ENCODE peak calls at places on chromosomes 6 and 20, in five cellular contexts. Y is pancreas, D is tibial artery, L is progenitor cell of endocrine pancreas, Z is IMR-90. A is an unnamed sample.

GRCh38 chr6:94562846-94563245 is 1014.5 kb upstream of the MANEA start:
- DNase-seq in Y (no peak), D (no peak), L (no peak), Z (no peak), A (no peak)

GRCh38 chr6:9025796-9026195 is 590.5 kb upstream of the SLC35B3 start:
- DNase-seq in Y (no peak), D (no peak), L (no peak), Z (no peak), A (no peak)

GRCh38 chr6:148335582-148335981 is 7.1 kb upstream of the SASH1 start:
- DNase-seq in Y (no peak), D (no peak), L (no peak), Z (peak), A (no peak)

GRCh38 chr6:82989891-82990290 is 75.8 kb downstream of the UBE3D start:
- DNase-seq in Y (no peak), D (no peak), L (no peak), Z (no peak), A (no peak)

GRCh38 chr6:57301755-57302154 is 15.7 kb upstream of the PRIM2 start:
- DNase-seq in Y (no peak), D (no peak), L (no peak), Z (no peak), A (no peak)

GRCh38 chr6:13428528-13429405 is 58.6 kb downstream of the GFOD1 start:
- DNase-seq in Y (no peak), D (no peak), L (no peak), Z (no peak), A (no peak)

GRCh38 chr6:16337280-16337975 is 99.0 kb downstream of the GMPR start:
- DNase-seq in Y (peak), D (peak), L (no peak), Z (peak), A (peak)

GRCh38 chr6:47047479-47048411 is 5.6 kb upstream of the ADGRF1 start:
- DNase-seq in Y (no peak), D (peak), L (peak), Z (peak), A (no peak)

GRCh38 chr20:64105846-64106434 is 1.4 kb downstream of the NPBWR2 start:
- DNase-seq in Y (no peak), D (no peak), L (no peak), Z (no peak), A (peak)

GRCh38 chr6:71486466-71486865 is 197.9 kb downstream of the OGFRL1 start:
- DNase-seq in Y (no peak), D (no peak), L (no peak), Z (peak), A (no peak)

GRCh38 chr6:45548657-45549515 is 171.2 kb upstream of the SUPT3H start:
- DNase-seq in Y (no peak), D (no peak), L (no peak), Z (peak), A (no peak)

GRCh38 chr20:17910828-17911294 is 57.7 kb downstream of the SNX5 start:
- DNase-seq in Y (no peak), D (peak), L (no peak), Z (peak), A (no peak)

GRCh38 chr6:43308990-43309477 is 408 bp upstream of the CRIP3 start:
- DNase-seq in Y (no peak), D (no peak), L (no peak), Z (no peak), A (no peak)

GRCh38 chr20:25306991-25307903 is 59.4 kb downstream of the PYGB start:
- DNase-seq in Y (no peak), D (no peak), L (no peak), Z (no peak), A (no peak)

GRCh38 chr6:77030929-77031674 is 432.2 kb downstream of the HTR1B start:
- DNase-seq in Y (no peak), D (no peak), L (no peak), Z (no peak), A (no peak)

GRCh38 chr6:135458051-135458450 is 39.5 kb downstream of the AHI1 start:
- DNase-seq in Y (no peak), D (peak), L (no peak), Z (no peak), A (no peak)

GRCh38 chr6:34284563-34285545 is 36.0 kb upstream of the SMIM29 start:
- DNase-seq in Y (no peak), D (peak), L (no peak), Z (peak), A (no peak)

GRCh38 chr6:46324706-46325105 is 153.9 kb upstream of the ENPP5 start:
- DNase-seq in Y (no peak), D (no peak), L (no peak), Z (no peak), A (no peak)

GRCh38 chr6:32082951-32083350 is 26.2 kb downstream of the TNXB start:
- DNase-seq in Y (no peak), D (peak), L (no peak), Z (no peak), A (peak)

GRCh38 chr6:83378621-83379388 is 52.0 kb downstream of the ME1 start:
- DNase-seq in Y (no peak), D (no peak), L (no peak), Z (peak), A (no peak)

GRCh38 chr6:148445116-148445515 is 102.5 kb downstream of the SASH1 start:
- DNase-seq in Y (no peak), D (no peak), L (no peak), Z (no peak), A (no peak)

GRCh38 chr6:165615629-165616028 is 47.4 kb downstream of the PDE10A start:
- DNase-seq in Y (no peak), D (no peak), L (no peak), Z (peak), A (no peak)

GRCh38 chr6:89145461-89145961 is 344 bp upstream of the PM20D2 start:
- DNase-seq in Y (no peak), D (no peak), L (no peak), Z (peak), A (no peak)

GRCh38 chr6:134517863-134518262 is 200.0 kb upstream of the SGK1 start:
- DNase-seq in Y (no peak), D (no peak), L (no peak), Z (no peak), A (no peak)

GRCh38 chr6:83514877-83515466 is 2.6 kb downstream of the PRSS35 start:
- DNase-seq in Y (no peak), D (no peak), L (peak), Z (peak), A (no peak)

GRCh38 chr20:54123587-54124180 is 50.1 kb downstream of the CYP24A1 start:
- DNase-seq in Y (peak), D (no peak), L (peak), Z (peak), A (peak)

GRCh38 chr20:62831361-62831788 is 14.5 kb downstream of the COL9A3 start:
- DNase-seq in Y (peak), D (no peak), L (no peak), Z (no peak), A (no peak)

GRCh38 chr6:84774174-84775158 is 10.1 kb upstream of the TBX18 start:
- DNase-seq in Y (peak), D (peak), L (peak), Z (no peak), A (no peak)

GRCh38 chr6:130575971-130576370 is 210.2 kb downstream of the TMEM200A start:
- DNase-seq in Y (no peak), D (no peak), L (no peak), Z (no peak), A (no peak)

GRCh38 chr6:163094881-163095280 is 319.6 kb upstream of the QKI start:
- DNase-seq in Y (no peak), D (no peak), L (no peak), Z (no peak), A (no peak)

GRCh38 chr6:143822584-143823024 is 20.5 kb upstream of the LTV1 start:
- DNase-seq in Y (no peak), D (no peak), L (no peak), Z (peak), A (no peak)

GRCh38 chr6:43699564-43700186 is 12.1 kb upstream of the MRPS18A start:
- DNase-seq in Y (no peak), D (no peak), L (no peak), Z (peak), A (no peak)

GRCh38 chr20:2174067-2174466 is 72.4 kb downstream of the STK35 start:
- DNase-seq in Y (no peak), D (no peak), L (no peak), Z (no peak), A (no peak)

GRCh38 chr20:2171266-2171790 is 69.7 kb downstream of the STK35 start:
- DNase-seq in Y (no peak), D (no peak), L (no peak), Z (no peak), A (no peak)

GRCh38 chr20:2172305-2173175 is 70.9 kb downstream of the STK35 start:
- DNase-seq in Y (peak), D (peak), L (peak), Z (peak), A (peak)

GRCh38 chr20:2169456-2170088 is 67.9 kb downstream of the STK35 start:
- DNase-seq in Y (no peak), D (no peak), L (no peak), Z (no peak), A (no peak)

GRCh38 chr20:2173186-2173585 is 71.6 kb downstream of the STK35 start:
- DNase-seq in Y (no peak), D (no peak), L (no peak), Z (no peak), A (no peak)
- TF ChIP-seq CTCF in Y (no peak), D (no peak), L (no peak), Z (no peak), A (no peak)

DNA sequence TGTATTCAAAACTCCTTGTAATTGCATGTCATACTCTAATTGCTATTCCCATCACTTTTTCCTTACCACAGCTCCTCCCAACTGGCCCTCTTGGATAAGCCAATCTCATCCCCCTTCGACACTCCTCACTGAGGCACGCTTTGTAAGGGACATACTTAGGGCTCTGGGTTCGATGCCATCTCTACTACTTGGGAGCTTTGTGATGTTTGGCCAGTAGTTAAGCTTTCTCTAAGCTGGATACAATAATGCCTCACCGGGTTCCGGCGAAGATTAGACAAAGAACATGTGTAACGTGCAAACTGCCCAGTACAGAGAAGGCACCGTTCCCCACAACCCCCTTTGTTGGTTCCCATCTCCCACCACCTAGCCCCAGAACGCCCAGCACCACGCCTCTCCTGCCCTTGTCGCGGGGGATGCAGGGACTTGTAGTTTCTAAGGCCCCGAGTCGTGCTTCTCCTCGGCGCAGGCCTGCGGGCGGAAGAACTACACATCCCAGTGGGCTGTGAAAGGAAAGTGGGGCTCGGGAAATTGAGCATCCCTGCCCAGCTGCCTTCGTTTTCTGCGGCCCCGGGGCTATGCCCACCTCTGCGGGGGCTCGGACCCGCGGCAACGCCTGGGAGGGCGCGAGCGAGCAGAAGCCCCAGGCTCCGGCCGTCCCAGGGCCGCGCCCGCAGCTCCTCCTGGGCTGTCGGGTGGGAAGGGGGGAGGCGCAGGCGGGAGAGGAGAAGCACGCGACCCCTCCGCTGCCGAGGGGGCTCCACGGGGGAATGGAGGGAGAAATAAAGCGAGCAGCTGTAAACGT is 1.1 kb upstream of the ZDHHC14 start:
- DNase-seq in Y (peak), D (peak), L (peak), Z (peak), A (peak)
- TF ChIP-seq CTCF in Y (no peak), D (no peak), L (no peak), Z (no peak), A (no peak)

DNA sequence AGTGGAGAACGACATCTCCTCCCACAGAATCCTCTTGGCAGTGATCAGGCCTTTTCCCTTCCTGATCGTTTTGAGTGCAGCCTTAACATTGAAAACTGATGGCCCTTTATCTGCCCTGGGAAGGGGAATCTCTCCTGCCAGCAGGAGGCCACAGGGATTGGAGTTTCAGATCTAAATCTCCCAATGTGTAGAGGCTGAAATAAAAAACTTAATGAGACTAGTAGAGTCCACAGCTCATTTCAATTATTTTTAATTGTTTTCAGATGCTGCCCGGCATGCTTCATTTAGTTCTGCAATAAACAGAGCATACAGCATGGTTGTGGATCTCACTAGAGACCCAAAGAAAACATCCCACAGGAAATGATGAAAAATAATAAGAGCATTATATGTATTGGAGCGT is 662.2 kb upstream of the HS3ST5 start:
- DNase-seq in Y (no peak), D (no peak), L (no peak), Z (no peak), A (no peak)
- TF ChIP-seq CTCF in Y (no peak), D (no peak), L (no peak), Z (no peak), A (no peak)

GRCh38 chr6:2524090-2524489 is 226.6 kb downstream of the MYLK4 start:
- DNase-seq in Y (no peak), D (no peak), L (no peak), Z (no peak), A (no peak)
- TF ChIP-seq CTCF in Y (no peak), D (no peak), L (no peak), Z (peak), A (no peak)

GRCh38 chr6:126252154-126252553 is 87.8 kb upstream of the CENPW start:
- DNase-seq in Y (no peak), D (no peak), L (no peak), Z (no peak), A (no peak)
- TF ChIP-seq CTCF in Y (no peak), D (no peak), L (no peak), Z (no peak), A (no peak)

GRCh38 chr6:96626749-96627353 is 63.9 kb downstream of the FHL5 start:
- DNase-seq in Y (no peak), D (no peak), L (no peak), Z (peak), A (no peak)
- TF ChIP-seq CTCF in Y (peak), D (peak), L (peak), Z (peak), A (no peak)

GRCh38 chr20:31848088-31848999 is 2.9 kb upstream of the FOXS1 start:
- DNase-seq in Y (no peak), D (no peak), L (no peak), Z (no peak), A (no peak)

GRCh38 chr20:31849306-31849930 is 4.0 kb upstream of the FOXS1 start:
- DNase-seq in Y (peak), D (no peak), L (no peak), Z (no peak), A (no peak)

GRCh38 chr20:31844737-31845299 is 586 bp downstream of the FOXS1 start:
- DNase-seq in Y (no peak), D (no peak), L (no peak), Z (no peak), A (no peak)

GRCh38 chr20:31845300-31845863 is at the start of gene FOXS1:
- DNase-seq in Y (no peak), D (peak), L (no peak), Z (no peak), A (no peak)

GRCh38 chr20:31846793-31847138 is 1.4 kb upstream of the FOXS1 start:
- DNase-seq in Y (no peak), D (no peak), L (no peak), Z (no peak), A (no peak)
- TF ChIP-seq CTCF in Y (no peak), D (no peak), L (no peak), Z (no peak), A (no peak)

GRCh38 chr6:159722655-159723054 is 4.7 kb upstream of the WTAP start:
- DNase-seq in Y (no peak), D (no peak), L (no peak), Z (no peak), A (no peak)

GRCh38 chr6:159723259-159723658 is 4.0 kb upstream of the WTAP start:
- DNase-seq in Y (no peak), D (no peak), L (no peak), Z (no peak), A (no peak)

GRCh38 chr6:159719287-159719686 is 8.0 kb upstream of the WTAP start:
- DNase-seq in Y (no peak), D (no peak), L (no peak), Z (peak), A (no peak)

GRCh38 chr6:159718634-159719033 is 8.7 kb upstream of the WTAP start:
- DNase-seq in Y (no peak), D (no peak), L (no peak), Z (no peak), A (no peak)

DNA sequence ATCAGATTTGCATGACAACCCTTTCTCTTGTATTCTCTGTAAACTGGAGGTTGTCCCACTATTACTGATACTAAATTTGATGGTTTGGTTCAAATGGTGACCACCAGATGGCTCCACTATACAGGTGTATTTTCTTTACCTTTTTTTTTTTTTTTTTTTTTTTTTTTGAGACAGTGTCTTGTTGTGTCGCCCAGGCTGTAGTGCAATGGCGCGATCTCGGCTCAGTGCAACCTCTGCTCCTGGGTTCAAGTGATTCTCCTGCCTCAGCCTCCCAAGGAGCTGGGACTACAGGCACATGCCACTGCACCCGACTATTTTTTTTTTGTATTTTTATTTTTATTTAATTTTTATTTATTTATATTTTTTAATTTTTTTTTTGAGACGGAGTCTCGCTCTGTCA is 6.6 kb upstream of the WTAP start:
- DNase-seq in Y (no peak), D (no peak), L (no peak), Z (no peak), A (no peak)
- TF ChIP-seq CTCF in Y (peak), D (peak), L (peak), Z (peak), A (no peak)

GRCh38 chr20:24149881-24150307 is 161.3 kb upstream of the GGTLC1 start:
- DNase-seq in Y (peak), D (no peak), L (peak), Z (no peak), A (no peak)
- TF ChIP-seq CTCF in Y (peak), D (no peak), L (peak), Z (peak), A (no peak)